ENCODE peak calls at places on chromosomes 7 and 10, in six cellular contexts. One of them, this sample, is unnamed.

GRCh38 chr10:68871731-68872342 is 29.3 kb upstream of the DDX50 start:
- DNase-seq in fibroblast of lung: peak; percentile 99
- DNase-seq in PC-9: peak; percentile 80
- DNase-seq in GM12878: no peak
- DNase-seq in A549: no peak
- DNase-seq in OCI-LY7: no peak
- DNase-seq in this sample: peak; percentile 87

GRCh38 chr10:26217396-26218105 is 977 bp downstream of the GAD2 start:
- DNase-seq in fibroblast of lung: no peak
- DNase-seq in PC-9: no peak
- DNase-seq in GM12878: no peak
- DNase-seq in A549: no peak
- DNase-seq in OCI-LY7: no peak
- DNase-seq in this sample: no peak

GRCh38 chr7:37411444-37412034 is 37.1 kb downstream of the ELMO1 start:
- DNase-seq in fibroblast of lung: no peak
- DNase-seq in PC-9: no peak
- DNase-seq in GM12878: no peak
- DNase-seq in A549: no peak
- DNase-seq in OCI-LY7: no peak
- DNase-seq in this sample: no peak

GRCh38 chr10:109374215-109374614 is 549.1 kb downstream of the XPNPEP1 start:
- DNase-seq in fibroblast of lung: peak; percentile 47
- DNase-seq in PC-9: peak; percentile 37
- DNase-seq in GM12878: no peak
- DNase-seq in A549: no peak
- DNase-seq in OCI-LY7: no peak
- DNase-seq in this sample: peak; percentile 81

GRCh38 chr10:36880898-36881297 is 244.5 kb upstream of the ANKRD30A start:
- DNase-seq in fibroblast of lung: peak; percentile 50
- DNase-seq in PC-9: no peak
- DNase-seq in GM12878: no peak
- DNase-seq in A549: peak; percentile 45
- DNase-seq in OCI-LY7: peak; percentile 48
- DNase-seq in this sample: peak; percentile 93

GRCh38 chr7:11130012-11130411 is 156.3 kb downstream of the PHF14 start:
- DNase-seq in fibroblast of lung: peak; percentile 82
- DNase-seq in PC-9: no peak
- DNase-seq in GM12878: no peak
- DNase-seq in A549: no peak
- DNase-seq in OCI-LY7: no peak
- DNase-seq in this sample: no peak

GRCh38 chr7:45177801-45178200 is 20.2 kb downstream of the RAMP3 start:
- DNase-seq in fibroblast of lung: no peak
- DNase-seq in PC-9: no peak
- DNase-seq in GM12878: no peak
- DNase-seq in A549: no peak
- DNase-seq in OCI-LY7: no peak
- DNase-seq in this sample: no peak

GRCh38 chr10:100984670-100985177 is 2.6 kb downstream of the MRPL43 start:
- DNase-seq in fibroblast of lung: no peak
- DNase-seq in PC-9: no peak
- DNase-seq in GM12878: no peak
- DNase-seq in A549: no peak
- DNase-seq in OCI-LY7: no peak
- DNase-seq in this sample: no peak

GRCh38 chr7:47147213-47147631 is 434.7 kb downstream of the TNS3 start:
- DNase-seq in fibroblast of lung: no peak
- DNase-seq in PC-9: no peak
- DNase-seq in GM12878: no peak
- DNase-seq in A549: peak; percentile 10
- DNase-seq in OCI-LY7: no peak
- DNase-seq in this sample: no peak

GRCh38 chr7:51005074-51005473 is 222.4 kb upstream of the GRB10 start:
- DNase-seq in fibroblast of lung: no peak
- DNase-seq in PC-9: no peak
- DNase-seq in GM12878: no peak
- DNase-seq in A549: no peak
- DNase-seq in OCI-LY7: no peak
- DNase-seq in this sample: no peak

GRCh38 chr10:122515022-122515424 is 45.5 kb upstream of the DMBT1 start:
- DNase-seq in fibroblast of lung: no peak
- DNase-seq in PC-9: no peak
- DNase-seq in GM12878: no peak
- DNase-seq in A549: no peak
- DNase-seq in OCI-LY7: no peak
- DNase-seq in this sample: no peak

GRCh38 chr10:61821153-61821552 is 80.3 kb upstream of the ARID5B start:
- DNase-seq in fibroblast of lung: no peak
- DNase-seq in PC-9: no peak
- DNase-seq in GM12878: no peak
- DNase-seq in A549: peak; percentile 13
- DNase-seq in OCI-LY7: no peak
- DNase-seq in this sample: no peak

GRCh38 chr10:106107711-106108110 is 1056.8 kb downstream of the SORCS1 start:
- DNase-seq in fibroblast of lung: no peak
- DNase-seq in PC-9: no peak
- DNase-seq in GM12878: no peak
- DNase-seq in A549: no peak
- DNase-seq in OCI-LY7: no peak
- DNase-seq in this sample: peak; percentile 43

GRCh38 chr7:23938937-23939552 is 229.0 kb downstream of the STK31 start:
- DNase-seq in fibroblast of lung: peak; percentile 41
- DNase-seq in PC-9: peak; percentile 60
- DNase-seq in GM12878: no peak
- DNase-seq in A549: peak; percentile 53
- DNase-seq in OCI-LY7: peak; percentile 12
- DNase-seq in this sample: peak; percentile 64

GRCh38 chr10:61733358-61733940 is 70.7 kb downstream of the CABCOCO1 start:
- DNase-seq in fibroblast of lung: peak; percentile 76
- DNase-seq in PC-9: no peak
- DNase-seq in GM12878: no peak
- DNase-seq in A549: peak; percentile 55
- DNase-seq in OCI-LY7: peak; percentile 56
- DNase-seq in this sample: peak; percentile 96

GRCh38 chr7:139762886-139763285 is 14.9 kb downstream of the HIPK2 start:
- DNase-seq in fibroblast of lung: peak; percentile 86
- DNase-seq in PC-9: no peak
- DNase-seq in GM12878: no peak
- DNase-seq in A549: no peak
- DNase-seq in OCI-LY7: no peak
- DNase-seq in this sample: no peak

GRCh38 chr7:126720232-126720631 is 532.5 kb downstream of the GRM8 start:
- DNase-seq in fibroblast of lung: no peak
- DNase-seq in PC-9: no peak
- DNase-seq in GM12878: no peak
- DNase-seq in A549: no peak
- DNase-seq in OCI-LY7: no peak
- DNase-seq in this sample: no peak

GRCh38 chr10:103350522-103351260 is at the start of gene PCGF6:
- DNase-seq in fibroblast of lung: peak; percentile 75
- DNase-seq in PC-9: no peak
- DNase-seq in GM12878: no peak
- DNase-seq in A549: peak; percentile 85
- DNase-seq in OCI-LY7: peak; percentile 90
- DNase-seq in this sample: peak; percentile 71

GRCh38 chr7:47361746-47362215 is 220.1 kb downstream of the TNS3 start:
- DNase-seq in fibroblast of lung: peak; percentile 60
- DNase-seq in PC-9: peak; percentile 95
- DNase-seq in GM12878: peak; percentile 12
- DNase-seq in A549: no peak
- DNase-seq in OCI-LY7: no peak
- DNase-seq in this sample: peak; percentile 98

GRCh38 chr7:20327047-20327446 is 3.7 kb upstream of the ITGB8 start:
- DNase-seq in fibroblast of lung: peak; percentile 74
- DNase-seq in PC-9: peak; percentile 66
- DNase-seq in GM12878: no peak
- DNase-seq in A549: no peak
- DNase-seq in OCI-LY7: no peak
- DNase-seq in this sample: peak; percentile 64

GRCh38 chr7:41885078-41885477 is 182.2 kb upstream of the INHBA start:
- DNase-seq in fibroblast of lung: peak; percentile 36
- DNase-seq in PC-9: no peak
- DNase-seq in GM12878: no peak
- DNase-seq in A549: no peak
- DNase-seq in OCI-LY7: no peak
- DNase-seq in this sample: peak; percentile 33

GRCh38 chr10:43671659-43672555 is 23.2 kb upstream of the ZNF32 start:
- DNase-seq in fibroblast of lung: peak; percentile 73
- DNase-seq in PC-9: peak; percentile 61
- DNase-seq in GM12878: no peak
- DNase-seq in A549: peak; percentile 70
- DNase-seq in OCI-LY7: peak; percentile 67
- DNase-seq in this sample: peak; percentile 88

GRCh38 chr10:8596929-8597472 is 542.5 kb downstream of the GATA3 start:
- DNase-seq in fibroblast of lung: no peak
- DNase-seq in PC-9: no peak
- DNase-seq in GM12878: no peak
- DNase-seq in A549: no peak
- DNase-seq in OCI-LY7: no peak
- DNase-seq in this sample: peak; percentile 46

GRCh38 chr10:92530421-92530820 is 43.5 kb downstream of the IDE start:
- DNase-seq in fibroblast of lung: no peak
- DNase-seq in PC-9: no peak
- DNase-seq in GM12878: no peak
- DNase-seq in A549: no peak
- DNase-seq in OCI-LY7: no peak
- DNase-seq in this sample: no peak

GRCh38 chr10:17536221-17536620 is 81.0 kb downstream of the HACD1 start:
- DNase-seq in fibroblast of lung: no peak
- DNase-seq in PC-9: no peak
- DNase-seq in GM12878: no peak
- DNase-seq in A549: no peak
- DNase-seq in OCI-LY7: no peak
- DNase-seq in this sample: no peak

GRCh38 chr10:32263300-32263699 is 83.7 kb downstream of the EPC1 start:
- DNase-seq in fibroblast of lung: no peak
- DNase-seq in PC-9: no peak
- DNase-seq in GM12878: no peak
- DNase-seq in A549: no peak
- DNase-seq in OCI-LY7: no peak
- DNase-seq in this sample: peak; percentile 24

GRCh38 chr10:120460191-120460590 is 3.2 kb downstream of the PLPP4 start:
- DNase-seq in fibroblast of lung: no peak
- DNase-seq in PC-9: no peak
- DNase-seq in GM12878: no peak
- DNase-seq in A549: no peak
- DNase-seq in OCI-LY7: no peak
- DNase-seq in this sample: no peak
- H3K4me2 ChIP-seq in fibroblast of lung: no peak overlapping the region
- H3K4me2 ChIP-seq in PC-9: no peak overlapping the region
- H3K4me2 ChIP-seq in GM12878: no peak overlapping the region
- H3K4me2 ChIP-seq in A549: no peak overlapping the region
- H3K4me2 ChIP-seq in OCI-LY7: no peak overlapping the region
- H3K4me2 ChIP-seq in this sample: peak overlapping the region; percentile 42

GRCh38 chr7:71364559-71364958 is 232.6 kb downstream of the GALNT17 start:
- DNase-seq in fibroblast of lung: no peak
- DNase-seq in PC-9: no peak
- DNase-seq in GM12878: no peak
- DNase-seq in A549: no peak
- DNase-seq in OCI-LY7: no peak
- DNase-seq in this sample: no peak
- H3K9me3 ChIP-seq in fibroblast of lung: no peaks in the 10 kb centered on the region
- H3K9me3 ChIP-seq in PC-9: no peaks in the 10 kb centered on the region
- H3K9me3 ChIP-seq in GM12878: no peaks in the 10 kb centered on the region
- H3K9me3 ChIP-seq in A549: no peaks in the 10 kb centered on the region
- H3K9me3 ChIP-seq in OCI-LY7: no peaks in the 10 kb centered on the region
- H3K9me3 ChIP-seq in this sample: peaks cover 5% of the 10 kb centered on the region

GRCh38 chr10:75326306-75326705 is 75.3 kb downstream of the ZNF503 start:
- DNase-seq in fibroblast of lung: no peak
- DNase-seq in PC-9: no peak
- DNase-seq in GM12878: no peak
- DNase-seq in A549: no peak
- DNase-seq in OCI-LY7: no peak
- DNase-seq in this sample: no peak
- H3K27ac ChIP-seq in fibroblast of lung: no peak overlapping the region
- H3K27ac ChIP-seq in PC-9: no peak overlapping the region
- H3K27ac ChIP-seq in GM12878: no peak overlapping the region
- H3K27ac ChIP-seq in A549: no peak overlapping the region
- H3K27ac ChIP-seq in OCI-LY7: no peak overlapping the region
- H3K27ac ChIP-seq in this sample: no peak overlapping the region

GRCh38 chr10:125146791-125147604 is 13.4 kb downstream of the CTBP2 start:
- DNase-seq in fibroblast of lung: no peak
- DNase-seq in PC-9: no peak
- DNase-seq in GM12878: no peak
- DNase-seq in A549: peak; percentile 70
- DNase-seq in OCI-LY7: peak; percentile 17
- DNase-seq in this sample: peak; percentile 70

GRCh38 chr10:125142946-125143345 is 17.4 kb downstream of the CTBP2 start:
- DNase-seq in fibroblast of lung: no peak
- DNase-seq in PC-9: no peak
- DNase-seq in GM12878: no peak
- DNase-seq in A549: no peak
- DNase-seq in OCI-LY7: no peak
- DNase-seq in this sample: no peak

GRCh38 chr10:125145636-125146035 is 14.7 kb downstream of the CTBP2 start:
- DNase-seq in fibroblast of lung: no peak
- DNase-seq in PC-9: no peak
- DNase-seq in GM12878: no peak
- DNase-seq in A549: no peak
- DNase-seq in OCI-LY7: no peak
- DNase-seq in this sample: no peak

GRCh38 chr10:125144209-125144608 is 16.2 kb downstream of the CTBP2 start:
- DNase-seq in fibroblast of lung: no peak
- DNase-seq in PC-9: no peak
- DNase-seq in GM12878: no peak
- DNase-seq in A549: no peak
- DNase-seq in OCI-LY7: no peak
- DNase-seq in this sample: no peak

DNA sequence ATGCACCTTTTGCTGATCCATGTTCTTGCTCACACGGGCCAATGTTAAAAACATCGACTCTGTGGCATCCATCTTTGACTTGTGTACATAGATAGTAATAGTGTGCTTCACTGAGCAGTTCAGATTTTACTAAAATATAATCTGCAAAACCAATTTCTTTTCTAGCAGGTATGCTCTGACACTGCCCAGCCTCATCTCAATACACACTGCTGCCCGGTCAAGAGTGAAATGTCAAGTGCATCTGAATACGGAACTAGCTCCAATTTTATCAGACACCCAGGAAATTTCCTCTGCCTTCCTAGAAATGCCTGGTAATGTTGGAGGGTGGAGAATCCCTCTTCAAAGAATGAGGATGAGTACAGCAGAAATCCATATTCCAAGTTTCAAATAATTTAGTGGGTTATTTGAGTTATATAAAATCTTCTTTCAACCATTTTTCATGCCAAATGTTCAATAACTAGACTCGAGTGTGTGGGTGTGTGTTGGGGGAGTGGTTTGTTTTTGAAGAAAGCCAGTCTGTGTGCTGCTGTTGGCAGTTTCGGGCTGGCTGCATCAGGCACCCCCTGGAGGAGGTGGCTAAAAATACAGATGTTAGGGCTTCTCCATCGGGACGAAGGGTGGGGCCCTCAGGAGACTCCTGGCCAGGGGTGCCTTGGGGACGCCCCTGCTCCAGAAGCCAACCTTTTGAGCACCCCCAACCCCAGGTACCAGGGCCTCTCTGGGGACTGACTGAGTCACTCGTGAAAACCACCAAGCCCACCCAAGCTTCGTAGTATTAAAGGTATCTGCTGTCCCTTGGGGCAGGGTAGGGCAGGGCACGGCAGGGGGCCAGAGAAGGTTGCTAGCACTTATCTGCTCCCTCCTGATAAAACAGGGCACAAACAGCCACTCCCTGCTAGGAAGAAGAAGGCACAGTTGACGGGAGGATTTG is 15.4 kb downstream of the CTBP2 start:
- DNase-seq in fibroblast of lung: peak; percentile 63
- DNase-seq in PC-9: no peak
- DNase-seq in GM12878: no peak
- DNase-seq in A549: peak; percentile 67
- DNase-seq in OCI-LY7: peak; percentile 21
- DNase-seq in this sample: no peak
- H3K4me2 ChIP-seq in fibroblast of lung: no peak overlapping the region
- H3K4me2 ChIP-seq in PC-9: no peak overlapping the region
- H3K4me2 ChIP-seq in GM12878: no peak overlapping the region
- H3K4me2 ChIP-seq in A549: peak overlapping the region; percentile 60
- H3K4me2 ChIP-seq in OCI-LY7: no peak overlapping the region
- H3K4me2 ChIP-seq in this sample: no peak overlapping the region

This sample was measured in PC-3.